ENCODE peak calls at places on chromosome 1, in ten cellular contexts. A is lower lobe of right lung; Z is adrenal gland; Q is fibroblast of lung; T is PC-9; S is CD8-positive, alpha-beta T cell; E is heart right ventricle; X is transverse colon; V is cardiac muscle cell; D is upper lobe of left lung. C is an unnamed sample. For H3K36me3, the result is how much of the 10 kb centered on the place peaks cover.

GRCh38 chr1:111739222-111739983 is at the start of gene INKA2:
- DNase-seq in S (peak), E (peak), V (peak), X (peak), A (peak), Q (peak), D (peak), T (peak), Z (peak), C (no peak)

GRCh38 chr1:213297021-213297420 is 246.0 kb downstream of the RPS6KC1 start:
- DNase-seq in A (no peak), V (no peak), X (no peak), D (no peak), E (no peak), S (no peak), Z (no peak), Q (no peak), T (no peak), C (no peak)

GRCh38 chr1:38891753-38892152 is 10.4 kb upstream of the GJA9 start:
- DNase-seq in A (no peak), D (no peak), V (no peak), T (no peak), X (no peak), Z (no peak), S (no peak), E (no peak), Q (no peak), C (no peak)

GRCh38 chr1:185768371-185768770 is 34.2 kb downstream of the HMCN1 start:
- DNase-seq in E (no peak), X (no peak), Q (no peak), D (no peak), T (no peak), Z (no peak), A (no peak), S (no peak), V (no peak), C (no peak)

GRCh38 chr1:93566227-93566626 is 115.4 kb downstream of the BCAR3 start:
- DNase-seq in V (peak), Q (no peak), Z (no peak), X (no peak), S (no peak), A (no peak), E (peak), T (no peak), D (no peak), C (no peak)

GRCh38 chr1:221458430-221459156 is 283.3 kb downstream of the DUSP10 start:
- DNase-seq in S (no peak), V (peak), Z (no peak), T (no peak), X (no peak), A (no peak), E (no peak), Q (peak), D (no peak), C (no peak)

GRCh38 chr1:115507256-115507589 is 134.5 kb upstream of the VANGL1 start:
- DNase-seq in X (no peak), A (no peak), T (no peak), E (no peak), V (peak), S (no peak), Q (peak), Z (no peak), D (no peak), C (no peak)

GRCh38 chr1:33560680-33561079 is 88.2 kb downstream of the ZSCAN20 start:
- DNase-seq in S (no peak), A (no peak), D (no peak), T (no peak), V (no peak), Q (no peak), X (no peak), Z (no peak), E (no peak), C (no peak)

GRCh38 chr1:81325404-81325803 is 475.3 kb upstream of the ADGRL2 start:
- DNase-seq in A (no peak), S (no peak), E (no peak), Q (no peak), Z (no peak), X (no peak), T (peak), V (no peak), D (no peak), C (no peak)

DNA sequence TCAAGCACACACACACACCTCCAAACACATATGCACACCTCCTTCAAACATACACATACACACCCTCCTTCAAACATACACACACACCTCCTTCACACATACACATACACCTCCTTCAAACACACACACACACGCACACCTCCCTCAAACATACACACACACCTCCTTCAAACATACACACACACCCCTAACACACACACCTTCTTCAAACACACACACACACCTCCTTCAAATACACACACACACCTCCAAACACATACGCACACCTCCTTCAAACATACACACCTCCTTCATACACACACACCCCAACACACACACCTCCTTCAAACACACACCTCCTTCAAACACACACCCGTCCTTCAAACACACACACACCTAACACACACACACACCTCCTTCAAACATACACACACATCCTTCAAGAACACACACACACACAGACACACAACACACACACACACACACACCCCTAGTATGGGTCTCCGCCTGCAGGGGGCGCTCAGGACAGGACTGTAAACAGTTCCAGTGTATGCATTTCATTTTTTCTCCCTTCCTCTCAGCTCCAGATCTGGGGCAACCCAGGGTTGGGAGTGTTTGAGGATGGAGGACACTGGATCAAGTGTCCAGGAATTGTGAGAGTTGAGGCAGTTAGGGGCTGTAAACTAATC is 12.1 kb downstream of the LGR6 start:
- DNase-seq in D (no peak), S (no peak), Z (no peak), Q (no peak), T (no peak), X (no peak), A (no peak), V (peak), E (no peak), C (no peak)
- TF ChIP-seq CTCF in D (no peak), S (no peak), Z (no peak), Q (no peak), T (peak), X (no peak), A (no peak), V (peak), E (no peak), C (peak)

DNA sequence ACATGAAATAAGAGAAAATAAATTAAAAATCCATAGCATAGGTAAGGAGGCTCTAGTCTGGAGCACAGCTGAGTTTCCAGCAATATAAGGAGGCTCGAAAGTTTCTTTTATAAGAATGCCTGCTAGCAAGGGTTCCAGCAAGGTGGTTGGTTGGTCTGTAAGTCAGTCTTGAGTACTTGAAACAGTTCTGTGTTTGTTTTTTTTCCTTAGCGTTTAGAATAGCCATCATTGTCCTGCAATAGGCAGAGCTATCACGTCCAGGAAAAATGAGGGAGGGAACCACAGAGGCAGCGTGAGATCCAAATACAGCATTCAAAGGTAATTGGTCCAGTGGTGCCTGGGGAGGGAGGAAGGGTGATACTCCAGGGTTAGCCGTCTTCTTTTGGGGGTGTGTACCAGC is 8.4 kb downstream of the UBE2Q1 start:
- DNase-seq in E (no peak), T (no peak), X (no peak), D (no peak), A (no peak), V (no peak), Q (no peak), S (no peak), Z (no peak), C (no peak)
- H3K4me3 ChIP-seq in E (no peak), T (no peak), X (no peak), D (no peak), A (no peak), V (no peak), Q (no peak), S (no peak), Z (no peak), C (no peak)

GRCh38 chr1:27992271-27992670 is 32.5 kb downstream of the XKR8 start:
- DNase-seq in A (peak), X (no peak), T (no peak), S (peak), E (no peak), Q (no peak), V (no peak), D (peak), Z (no peak), C (no peak)
- H3K36me3 ChIP-seq in A (half or more), X (under half), T (under half), S (under half), E (half or more), Q (under half), V (under half), D (under half), Z (half or more), C (under half)

DNA sequence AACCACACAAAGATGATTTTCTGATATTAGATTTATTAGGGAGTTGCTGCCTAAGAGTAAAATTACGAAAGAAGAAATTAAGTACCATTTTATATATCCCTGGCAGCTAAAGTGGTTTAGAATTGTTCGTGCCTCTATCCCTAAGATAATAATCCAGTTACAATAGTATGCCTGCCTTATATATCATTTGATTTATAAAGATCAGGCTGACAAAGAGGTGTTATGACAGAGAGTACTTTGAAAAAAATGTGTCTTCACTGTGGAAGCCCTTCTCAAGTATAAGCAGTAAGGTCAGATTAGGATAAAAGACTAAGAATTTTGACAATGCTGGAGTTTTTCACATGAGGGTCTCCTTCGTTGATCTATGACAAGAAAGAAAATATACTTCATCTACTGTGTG is 619.9 kb downstream of the ADGRL2 start:
- DNase-seq in E (no peak), T (no peak), A (no peak), Z (no peak), Q (no peak), X (no peak), V (no peak), D (no peak), S (no peak), C (no peak)
- TF ChIP-seq CTCF in E (no peak), T (no peak), A (no peak), Z (no peak), Q (no peak), X (no peak), V (no peak), D (no peak), S (no peak), C (no peak)

GRCh38 chr1:108961198-108961597 is 2.1 kb downstream of the CLCC1 start:
- DNase-seq in A (no peak), S (no peak), V (no peak), D (no peak), T (peak), E (no peak), X (no peak), Z (no peak), Q (no peak), C (no peak)
- H3K4me3 ChIP-seq in A (no peak), S (no peak), V (no peak), D (no peak), T (no peak), E (no peak), X (no peak), Z (no peak), Q (no peak), C (no peak)

GRCh38 chr1:107690491-107690890 is 274.5 kb downstream of the VAV3 start:
- DNase-seq in X (no peak), Z (no peak), E (no peak), A (no peak), Q (no peak), S (no peak), D (no peak), V (no peak), T (no peak), C (no peak)
- H3K36me3 ChIP-seq in X (under half), Z (under half), E (under half), A (under half), Q (under half), S (under half), D (under half), V (under half), T (under half), C (under half)

DNA sequence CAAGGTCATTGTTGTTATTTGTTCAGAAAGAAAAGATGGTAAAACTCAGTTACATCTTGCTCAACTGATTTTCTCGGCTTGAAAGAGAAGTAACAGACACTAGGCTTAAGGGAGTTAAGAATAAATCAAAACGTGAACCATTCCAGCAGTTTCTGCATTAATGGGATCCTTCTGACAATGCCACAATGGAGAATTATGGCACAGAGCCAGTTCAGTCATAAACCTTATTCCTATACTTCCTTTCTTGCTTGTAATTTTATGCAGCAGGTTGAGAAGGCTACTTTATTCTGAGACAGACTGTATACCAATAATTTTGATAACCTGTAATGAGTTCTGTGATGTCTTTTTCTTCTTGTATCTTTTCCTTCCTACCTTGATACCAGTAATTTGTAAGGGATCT is 167.0 kb downstream of the C1orf21 start:
- DNase-seq in E (no peak), Z (no peak), V (no peak), X (no peak), A (no peak), S (no peak), T (no peak), D (no peak), Q (no peak), C (no peak)
- TF ChIP-seq CTCF in E (no peak), Z (no peak), V (no peak), X (no peak), A (no peak), S (no peak), T (no peak), D (no peak), Q (no peak), C (no peak)

GRCh38 chr1:8419172-8419571 is 101.3 kb downstream of the SLC45A1 start:
- DNase-seq in D (no peak), X (no peak), E (no peak), Q (peak), V (peak), Z (no peak), S (peak), A (no peak), T (no peak), C (no peak)
- H3K4me3 ChIP-seq in D (no peak), X (peak), E (no peak), Q (peak), V (no peak), Z (no peak), S (no peak), A (peak), T (no peak), C (no peak)